ENCODE peak calls at places on chromosomes 12 and 14, in nine cellular contexts. One of them, this sample, is unnamed.

GRCh38 chr12:54231236-54231635 is 42.5 kb upstream of the SMUG1 start:
- DNase-seq in CD4-positive, CD25-positive, alpha-beta regulatory T cell: no peak
- DNase-seq in GDM1: no peak
- DNase-seq in BE2C: no peak
- DNase-seq in activated naive CD4-positive, alpha-beta T cell treated with Interleukin-2 at 50 U/mL for 16 hours: no peak
- DNase-seq in MM.1S: no peak
- DNase-seq in fibroblast of gingiva: no peak
- DNase-seq in HFFc6: no peak
- DNase-seq in A549: no peak
- DNase-seq in this sample: no peak

GRCh38 chr12:109743076-109743910 is 29.7 kb downstream of the FAM222A start:
- DNase-seq in BE2C: peak
- DNase-seq in CD4-positive, CD25-positive, alpha-beta regulatory T cell: no peak
- DNase-seq in MM.1S: no peak
- DNase-seq in activated naive CD4-positive, alpha-beta T cell treated with Interleukin-2 at 50 U/mL for 16 hours: no peak
- DNase-seq in fibroblast of gingiva: no peak
- DNase-seq in GDM1: no peak
- DNase-seq in HFFc6: no peak
- DNase-seq in A549: no peak
- DNase-seq in this sample: no peak

GRCh38 chr12:57138526-57139272 is 8.7 kb downstream of the LRP1-AS start:
- DNase-seq in A549: no peak
- DNase-seq in GDM1: no peak
- DNase-seq in HFFc6: no peak
- DNase-seq in CD4-positive, CD25-positive, alpha-beta regulatory T cell: no peak
- DNase-seq in BE2C: no peak
- DNase-seq in activated naive CD4-positive, alpha-beta T cell treated with Interleukin-2 at 50 U/mL for 16 hours: no peak
- DNase-seq in fibroblast of gingiva: peak
- DNase-seq in MM.1S: no peak
- DNase-seq in this sample: no peak

GRCh38 chr12:105960319-105961076 is 178.3 kb downstream of the NUAK1 start:
- DNase-seq in A549: peak
- DNase-seq in BE2C: no peak
- DNase-seq in CD4-positive, CD25-positive, alpha-beta regulatory T cell: no peak
- DNase-seq in HFFc6: no peak
- DNase-seq in GDM1: no peak
- DNase-seq in MM.1S: no peak
- DNase-seq in fibroblast of gingiva: no peak
- DNase-seq in activated naive CD4-positive, alpha-beta T cell treated with Interleukin-2 at 50 U/mL for 16 hours: no peak
- DNase-seq in this sample: no peak

GRCh38 chr12:77019920-77020319 is 45.4 kb downstream of the E2F7 start:
- DNase-seq in CD4-positive, CD25-positive, alpha-beta regulatory T cell: no peak
- DNase-seq in GDM1: no peak
- DNase-seq in MM.1S: no peak
- DNase-seq in activated naive CD4-positive, alpha-beta T cell treated with Interleukin-2 at 50 U/mL for 16 hours: no peak
- DNase-seq in fibroblast of gingiva: no peak
- DNase-seq in BE2C: no peak
- DNase-seq in A549: no peak
- DNase-seq in HFFc6: no peak
- DNase-seq in this sample: no peak

GRCh38 chr12:124392991-124393790 is 98.3 kb downstream of the RFLNA start:
- DNase-seq in MM.1S: no peak
- DNase-seq in HFFc6: peak
- DNase-seq in CD4-positive, CD25-positive, alpha-beta regulatory T cell: no peak
- DNase-seq in fibroblast of gingiva: peak
- DNase-seq in BE2C: peak
- DNase-seq in activated naive CD4-positive, alpha-beta T cell treated with Interleukin-2 at 50 U/mL for 16 hours: no peak
- DNase-seq in A549: peak
- DNase-seq in GDM1: no peak
- DNase-seq in this sample: no peak

GRCh38 chr12:5758347-5758746 is 186.7 kb downstream of the ANO2 start:
- DNase-seq in A549: no peak
- DNase-seq in activated naive CD4-positive, alpha-beta T cell treated with Interleukin-2 at 50 U/mL for 16 hours: no peak
- DNase-seq in GDM1: no peak
- DNase-seq in MM.1S: no peak
- DNase-seq in fibroblast of gingiva: no peak
- DNase-seq in CD4-positive, CD25-positive, alpha-beta regulatory T cell: no peak
- DNase-seq in HFFc6: no peak
- DNase-seq in BE2C: no peak
- DNase-seq in this sample: no peak

GRCh38 chr12:113660941-113661340 is 189.3 kb upstream of the LHX5 start:
- DNase-seq in HFFc6: no peak
- DNase-seq in CD4-positive, CD25-positive, alpha-beta regulatory T cell: no peak
- DNase-seq in GDM1: no peak
- DNase-seq in A549: no peak
- DNase-seq in MM.1S: no peak
- DNase-seq in activated naive CD4-positive, alpha-beta T cell treated with Interleukin-2 at 50 U/mL for 16 hours: no peak
- DNase-seq in fibroblast of gingiva: no peak
- DNase-seq in BE2C: no peak
- DNase-seq in this sample: no peak

GRCh38 chr12:124568431-124569374 is 1.3 kb upstream of the NCOR2 start:
- DNase-seq in A549: peak
- DNase-seq in GDM1: peak
- DNase-seq in BE2C: peak
- DNase-seq in HFFc6: peak
- DNase-seq in fibroblast of gingiva: peak
- DNase-seq in CD4-positive, CD25-positive, alpha-beta regulatory T cell: no peak
- DNase-seq in MM.1S: peak
- DNase-seq in activated naive CD4-positive, alpha-beta T cell treated with Interleukin-2 at 50 U/mL for 16 hours: no peak
- DNase-seq in this sample: peak

GRCh38 chr12:52280796-52281560 is 6.5 kb downstream of the KRT86 start:
- DNase-seq in HFFc6: peak
- DNase-seq in CD4-positive, CD25-positive, alpha-beta regulatory T cell: no peak
- DNase-seq in BE2C: no peak
- DNase-seq in GDM1: no peak
- DNase-seq in A549: peak
- DNase-seq in fibroblast of gingiva: peak
- DNase-seq in MM.1S: no peak
- DNase-seq in activated naive CD4-positive, alpha-beta T cell treated with Interleukin-2 at 50 U/mL for 16 hours: no peak
- DNase-seq in this sample: no peak

GRCh38 chr14:103112488-103113243 is 10.6 kb upstream of the TNFAIP2 start:
- DNase-seq in GDM1: no peak
- DNase-seq in HFFc6: no peak
- DNase-seq in BE2C: no peak
- DNase-seq in CD4-positive, CD25-positive, alpha-beta regulatory T cell: no peak
- DNase-seq in fibroblast of gingiva: no peak
- DNase-seq in MM.1S: no peak
- DNase-seq in A549: peak
- DNase-seq in activated naive CD4-positive, alpha-beta T cell treated with Interleukin-2 at 50 U/mL for 16 hours: no peak
- DNase-seq in this sample: no peak

GRCh38 chr14:24179961-24180726 is 8.3 kb downstream of the REC8 start:
- DNase-seq in BE2C: no peak
- DNase-seq in HFFc6: peak
- DNase-seq in activated naive CD4-positive, alpha-beta T cell treated with Interleukin-2 at 50 U/mL for 16 hours: no peak
- DNase-seq in fibroblast of gingiva: peak
- DNase-seq in GDM1: no peak
- DNase-seq in CD4-positive, CD25-positive, alpha-beta regulatory T cell: no peak
- DNase-seq in A549: no peak
- DNase-seq in MM.1S: no peak
- DNase-seq in this sample: no peak

GRCh38 chr12:48004039-48004940 is at the start of gene COL2A1:
- DNase-seq in A549: peak
- DNase-seq in MM.1S: no peak
- DNase-seq in GDM1: no peak
- DNase-seq in BE2C: peak
- DNase-seq in activated naive CD4-positive, alpha-beta T cell treated with Interleukin-2 at 50 U/mL for 16 hours: peak
- DNase-seq in CD4-positive, CD25-positive, alpha-beta regulatory T cell: peak
- DNase-seq in HFFc6: no peak
- DNase-seq in fibroblast of gingiva: no peak
- DNase-seq in this sample: peak

GRCh38 chr12:68405292-68405900 is 73.2 kb upstream of the MDM1 start:
- DNase-seq in MM.1S: no peak
- DNase-seq in activated naive CD4-positive, alpha-beta T cell treated with Interleukin-2 at 50 U/mL for 16 hours: no peak
- DNase-seq in CD4-positive, CD25-positive, alpha-beta regulatory T cell: no peak
- DNase-seq in A549: peak
- DNase-seq in BE2C: no peak
- DNase-seq in fibroblast of gingiva: peak
- DNase-seq in HFFc6: no peak
- DNase-seq in GDM1: no peak
- DNase-seq in this sample: no peak

GRCh38 chr12:107086314-107086713 is 7.0 kb downstream of the CRY1 start:
- DNase-seq in A549: no peak
- DNase-seq in BE2C: no peak
- DNase-seq in GDM1: no peak
- DNase-seq in fibroblast of gingiva: no peak
- DNase-seq in activated naive CD4-positive, alpha-beta T cell treated with Interleukin-2 at 50 U/mL for 16 hours: no peak
- DNase-seq in MM.1S: no peak
- DNase-seq in CD4-positive, CD25-positive, alpha-beta regulatory T cell: no peak
- DNase-seq in HFFc6: no peak
- DNase-seq in this sample: no peak

GRCh38 chr14:74574706-74575105 is 37.3 kb downstream of the LTBP2 start:
- DNase-seq in BE2C: no peak
- DNase-seq in GDM1: no peak
- DNase-seq in A549: no peak
- DNase-seq in HFFc6: no peak
- DNase-seq in MM.1S: no peak
- DNase-seq in CD4-positive, CD25-positive, alpha-beta regulatory T cell: peak
- DNase-seq in fibroblast of gingiva: no peak
- DNase-seq in activated naive CD4-positive, alpha-beta T cell treated with Interleukin-2 at 50 U/mL for 16 hours: no peak
- DNase-seq in this sample: no peak

GRCh38 chr12:121279507-121279915 is 17.0 kb downstream of the CAMKK2 start:
- DNase-seq in CD4-positive, CD25-positive, alpha-beta regulatory T cell: no peak
- DNase-seq in HFFc6: no peak
- DNase-seq in activated naive CD4-positive, alpha-beta T cell treated with Interleukin-2 at 50 U/mL for 16 hours: no peak
- DNase-seq in A549: no peak
- DNase-seq in GDM1: no peak
- DNase-seq in MM.1S: no peak
- DNase-seq in BE2C: peak
- DNase-seq in fibroblast of gingiva: peak
- DNase-seq in this sample: no peak

GRCh38 chr12:93484315-93484981 is 17.1 kb downstream of the MRPL42 start:
- DNase-seq in activated naive CD4-positive, alpha-beta T cell treated with Interleukin-2 at 50 U/mL for 16 hours: no peak
- DNase-seq in A549: peak
- DNase-seq in MM.1S: no peak
- DNase-seq in fibroblast of gingiva: peak
- DNase-seq in GDM1: no peak
- DNase-seq in BE2C: no peak
- DNase-seq in HFFc6: peak
- DNase-seq in CD4-positive, CD25-positive, alpha-beta regulatory T cell: no peak
- DNase-seq in this sample: no peak

GRCh38 chr12:125431516-125431915 is 366.3 kb downstream of the AACS start:
- DNase-seq in HFFc6: no peak
- DNase-seq in A549: no peak
- DNase-seq in fibroblast of gingiva: no peak
- DNase-seq in CD4-positive, CD25-positive, alpha-beta regulatory T cell: no peak
- DNase-seq in GDM1: no peak
- DNase-seq in BE2C: no peak
- DNase-seq in activated naive CD4-positive, alpha-beta T cell treated with Interleukin-2 at 50 U/mL for 16 hours: no peak
- DNase-seq in MM.1S: no peak
- DNase-seq in this sample: no peak

GRCh38 chr14:52906141-52906601 is 44.7 kb downstream of the FERMT2 start:
- DNase-seq in activated naive CD4-positive, alpha-beta T cell treated with Interleukin-2 at 50 U/mL for 16 hours: no peak
- DNase-seq in BE2C: no peak
- DNase-seq in MM.1S: no peak
- DNase-seq in CD4-positive, CD25-positive, alpha-beta regulatory T cell: no peak
- DNase-seq in GDM1: no peak
- DNase-seq in A549: peak
- DNase-seq in HFFc6: peak
- DNase-seq in fibroblast of gingiva: peak
- DNase-seq in this sample: no peak

GRCh38 chr14:37901978-37902377 is 305.7 kb upstream of the SSTR1 start:
- DNase-seq in MM.1S: no peak
- DNase-seq in GDM1: no peak
- DNase-seq in CD4-positive, CD25-positive, alpha-beta regulatory T cell: no peak
- DNase-seq in activated naive CD4-positive, alpha-beta T cell treated with Interleukin-2 at 50 U/mL for 16 hours: no peak
- DNase-seq in fibroblast of gingiva: peak
- DNase-seq in HFFc6: peak
- DNase-seq in BE2C: no peak
- DNase-seq in A549: no peak
- DNase-seq in this sample: no peak

This sample was measured in H1.